ENCODE peak calls at places on chromosomes 3 and 15, in five cellular contexts. One of them, this sample, is unnamed.

GRCh38 chr3:123028233-123028828 is 768 bp upstream of the SEMA5B start:
- DNase-seq in testis: peak
- DNase-seq in endothelial cell of umbilical vein: peak
- DNase-seq in HT-29: peak
- DNase-seq in activated CD8-positive, alpha-beta memory T cell treated with anti-CD3 and anti-CD28 coated beads for 1 hour: no peak
- DNase-seq in this sample: peak

GRCh38 chr3:160949460-160949859 is 155.7 kb downstream of the B3GALNT1 start:
- DNase-seq in testis: no peak
- DNase-seq in endothelial cell of umbilical vein: no peak
- DNase-seq in HT-29: no peak
- DNase-seq in activated CD8-positive, alpha-beta memory T cell treated with anti-CD3 and anti-CD28 coated beads for 1 hour: no peak
- DNase-seq in this sample: no peak

GRCh38 chr3:105274958-105275357 is 91.8 kb upstream of the ALCAM start:
- DNase-seq in testis: no peak
- DNase-seq in endothelial cell of umbilical vein: peak
- DNase-seq in HT-29: no peak
- DNase-seq in activated CD8-positive, alpha-beta memory T cell treated with anti-CD3 and anti-CD28 coated beads for 1 hour: no peak
- DNase-seq in this sample: peak

GRCh38 chr3:111303760-111304159 is 232.1 kb downstream of the NECTIN3 start:
- DNase-seq in testis: no peak
- DNase-seq in endothelial cell of umbilical vein: no peak
- DNase-seq in HT-29: no peak
- DNase-seq in activated CD8-positive, alpha-beta memory T cell treated with anti-CD3 and anti-CD28 coated beads for 1 hour: no peak
- DNase-seq in this sample: peak

GRCh38 chr15:65101891-65102708 is 12.9 kb downstream of the UBAP1L start:
- DNase-seq in testis: no peak
- DNase-seq in endothelial cell of umbilical vein: no peak
- DNase-seq in HT-29: no peak
- DNase-seq in activated CD8-positive, alpha-beta memory T cell treated with anti-CD3 and anti-CD28 coated beads for 1 hour: no peak
- DNase-seq in this sample: no peak

GRCh38 chr3:33791477-33792166 is 6.8 kb upstream of the PDCD6IP start:
- DNase-seq in testis: no peak
- DNase-seq in endothelial cell of umbilical vein: no peak
- DNase-seq in HT-29: no peak
- DNase-seq in activated CD8-positive, alpha-beta memory T cell treated with anti-CD3 and anti-CD28 coated beads for 1 hour: no peak
- DNase-seq in this sample: no peak

GRCh38 chr3:70737656-70738309 is 425.3 kb upstream of the MDFIC2 start:
- DNase-seq in testis: no peak
- DNase-seq in endothelial cell of umbilical vein: peak
- DNase-seq in HT-29: peak
- DNase-seq in activated CD8-positive, alpha-beta memory T cell treated with anti-CD3 and anti-CD28 coated beads for 1 hour: no peak
- DNase-seq in this sample: no peak

GRCh38 chr15:77733579-77734300 is 101.0 kb upstream of the LINGO1 start:
- DNase-seq in testis: no peak
- DNase-seq in endothelial cell of umbilical vein: no peak
- DNase-seq in HT-29: no peak
- DNase-seq in activated CD8-positive, alpha-beta memory T cell treated with anti-CD3 and anti-CD28 coated beads for 1 hour: no peak
- DNase-seq in this sample: no peak

GRCh38 chr15:70826634-70827033 is 27.3 kb downstream of the LARP6 start:
- DNase-seq in testis: no peak
- DNase-seq in endothelial cell of umbilical vein: peak
- DNase-seq in HT-29: no peak
- DNase-seq in activated CD8-positive, alpha-beta memory T cell treated with anti-CD3 and anti-CD28 coated beads for 1 hour: no peak
- DNase-seq in this sample: peak

GRCh38 chr3:136916200-136916599 is 41.6 kb upstream of the IL20RB start:
- DNase-seq in testis: no peak
- DNase-seq in endothelial cell of umbilical vein: no peak
- DNase-seq in HT-29: no peak
- DNase-seq in activated CD8-positive, alpha-beta memory T cell treated with anti-CD3 and anti-CD28 coated beads for 1 hour: no peak
- DNase-seq in this sample: no peak